ENCODE peak calls at places on chromosomes 6 and 20, in six cellular contexts. E, J, Z, N, X and W are unnamed samples.

GRCh38 chr20:46293084-46293483 is 15.2 kb downstream of the CDH22 start:
- DNase-seq in E (peak), J (peak), Z (no peak), N (no peak), X (peak), W (no peak)

GRCh38 chr6:26536571-26537159 is 1.5 kb upstream of the HMGN4 start:
- DNase-seq in E (no peak), J (peak), Z (no peak), N (no peak), X (peak), W (no peak)

GRCh38 chr6:2132911-2133310 is 112.5 kb downstream of the GMDS start:
- DNase-seq in E (no peak), J (no peak), Z (no peak), N (no peak), X (no peak), W (no peak)

GRCh38 chr6:165480916-165481315 is 171.5 kb upstream of the C6orf118 start:
- DNase-seq in E (no peak), J (peak), Z (no peak), N (no peak), X (no peak), W (no peak)

GRCh38 chr6:91781946-91782345 is 1195.1 kb upstream of the MAP3K7 start:
- DNase-seq in E (no peak), J (no peak), Z (no peak), N (no peak), X (no peak), W (no peak)

GRCh38 chr20:13284830-13285229 is 63.8 kb downstream of the ISM1 start:
- DNase-seq in E (no peak), J (no peak), Z (no peak), N (no peak), X (no peak), W (no peak)

GRCh38 chr6:16059496-16059895 is 69.4 kb upstream of the MYLIP start:
- DNase-seq in E (no peak), J (no peak), Z (no peak), N (no peak), X (no peak), W (no peak)

GRCh38 chr20:46784450-46785127 is 75.1 kb downstream of the SLC2A10 start:
- DNase-seq in E (peak), J (peak), Z (no peak), N (no peak), X (no peak), W (no peak)

GRCh38 chr20:1844723-1845523 is 50.3 kb upstream of the SIRPA start:
- DNase-seq in E (peak), J (no peak), Z (no peak), N (no peak), X (no peak), W (no peak)

GRCh38 chr6:157556671-157557430 is 175.9 kb downstream of the ZDHHC14 start:
- DNase-seq in E (no peak), J (no peak), Z (no peak), N (no peak), X (no peak), W (no peak)

GRCh38 chr6:109455161-109455501 is 441 bp downstream of the MICAL1 start:
- DNase-seq in E (no peak), J (no peak), Z (peak), N (no peak), X (no peak), W (no peak)

GRCh38 chr6:24936641-24937317 is 1.0 kb upstream of the RIPOR2 start:
- DNase-seq in E (no peak), J (peak), Z (peak), N (peak), X (no peak), W (peak)

GRCh38 chr6:24856954-24857670 is 58.4 kb upstream of the ARMH2 start:
- DNase-seq in E (no peak), J (no peak), Z (no peak), N (no peak), X (no peak), W (no peak)

GRCh38 chr6:11264100-11264499 is 31.6 kb upstream of the NEDD9 start:
- DNase-seq in E (no peak), J (no peak), Z (no peak), N (no peak), X (no peak), W (no peak)

GRCh38 chr6:53811082-53811481 is 16.3 kb downstream of the LRRC1 start:
- DNase-seq in E (no peak), J (peak), Z (no peak), N (no peak), X (no peak), W (no peak)

GRCh38 chr6:105137388-105137787 is 42.4 kb downstream of the POPDC3 start:
- DNase-seq in E (no peak), J (no peak), Z (no peak), N (no peak), X (no peak), W (no peak)

GRCh38 chr6:167225903-167226508 is 65.1 kb upstream of the UNC93A start:
- DNase-seq in E (no peak), J (no peak), Z (no peak), N (no peak), X (no peak), W (no peak)

GRCh38 chr20:24362080-24362479 is 107.3 kb upstream of the SYNDIG1 start:
- DNase-seq in E (no peak), J (no peak), Z (no peak), N (no peak), X (no peak), W (no peak)

GRCh38 chr20:61426361-61426760 is 174.3 kb downstream of the CDH4 start:
- DNase-seq in E (no peak), J (no peak), Z (no peak), N (no peak), X (no peak), W (no peak)

GRCh38 chr6:157488058-157488457 is 107.1 kb downstream of the ZDHHC14 start:
- DNase-seq in E (no peak), J (no peak), Z (no peak), N (no peak), X (no peak), W (no peak)

GRCh38 chr20:24365685-24366084 is 103.7 kb upstream of the SYNDIG1 start:
- DNase-seq in E (no peak), J (no peak), Z (no peak), N (no peak), X (no peak), W (no peak)

GRCh38 chr6:87407531-87407895 is 259 bp upstream of the CFAP206 start:
- DNase-seq in E (no peak), J (peak), Z (peak), N (no peak), X (no peak), W (peak)

GRCh38 chr6:121521164-121521555 is 85.7 kb downstream of the GJA1 start:
- DNase-seq in E (no peak), J (no peak), Z (no peak), N (no peak), X (no peak), W (no peak)

GRCh38 chr6:39880521-39881048 is 53.7 kb downstream of the MOCS1 start:
- DNase-seq in E (no peak), J (no peak), Z (no peak), N (no peak), X (no peak), W (no peak)

GRCh38 chr6:46900266-46900665 is 21.5 kb downstream of the ADGRF5 start:
- DNase-seq in E (no peak), J (no peak), Z (no peak), N (no peak), X (no peak), W (no peak)

GRCh38 chr6:139757766-139758655 is 383.6 kb upstream of the CITED2 start:
- DNase-seq in E (no peak), J (no peak), Z (no peak), N (no peak), X (no peak), W (no peak)

GRCh38 chr6:109263873-109264700 is 118.2 kb downstream of the CD164 start:
- DNase-seq in E (no peak), J (no peak), Z (no peak), N (no peak), X (no peak), W (no peak)

GRCh38 chr6:112036088-112036637 is 17.7 kb upstream of the CCN6 start:
- DNase-seq in E (no peak), J (no peak), Z (no peak), N (no peak), X (no peak), W (no peak)

GRCh38 chr6:71808865-71809264 is 77.5 kb upstream of the RIMS1 start:
- DNase-seq in E (no peak), J (no peak), Z (no peak), N (no peak), X (no peak), W (no peak)

GRCh38 chr6:33962186-33962585 is 158.4 kb upstream of the MLN start:
- DNase-seq in E (no peak), J (peak), Z (no peak), N (no peak), X (no peak), W (no peak)